ENCODE peak calls at places on chromosomes 3 and 15, in six cellular contexts. X, K, M, T, R and F are unnamed samples.

GRCh38 chr3:135097276-135097946 is 302.4 kb downstream of the EPHB1 start:
- DNase-seq in X (no peak), R (no peak), M (no peak), K (no peak), T (no peak), F (no peak)

GRCh38 chr15:41713047-41713446 is 52.8 kb downstream of the MGA start:
- DNase-seq in K (no peak), T (no peak), X (no peak), R (no peak), M (no peak), F (no peak)

GRCh38 chr3:51830986-51831385 is 30.4 kb upstream of the IQCF2 start:
- DNase-seq in K (no peak), X (no peak), R (no peak), T (no peak), M (no peak), F (no peak)

GRCh38 chr3:25306066-25306465 is 122.0 kb upstream of the RARB start:
- DNase-seq in M (no peak), X (no peak), T (no peak), R (peak; percentile 67), K (no peak), F (no peak)

GRCh38 chr15:62845239-62846126 is 197.1 kb upstream of the TPM1 start:
- DNase-seq in X (no peak), K (no peak), R (no peak), M (no peak), T (peak; percentile 48), F (no peak)

GRCh38 chr15:85397151-85397550 is 16.7 kb downstream of the AKAP13 start:
- DNase-seq in K (no peak), R (no peak), M (no peak), X (no peak), T (no peak), F (no peak)

GRCh38 chr3:191686626-191687025 is 225.7 kb downstream of the PYDC2 start:
- DNase-seq in R (peak; percentile 58), K (no peak), X (no peak), M (no peak), T (no peak), F (no peak)

GRCh38 chr3:50573566-50574279 is 4.4 kb downstream of the HEMK1 start:
- DNase-seq in R (no peak), X (no peak), M (no peak), K (no peak), T (no peak), F (no peak)

GRCh38 chr3:136734382-136735070 is 17.7 kb downstream of the STAG1 start:
- DNase-seq in R (no peak), X (no peak), K (no peak), M (peak; percentile 42), T (no peak), F (no peak)

DNA sequence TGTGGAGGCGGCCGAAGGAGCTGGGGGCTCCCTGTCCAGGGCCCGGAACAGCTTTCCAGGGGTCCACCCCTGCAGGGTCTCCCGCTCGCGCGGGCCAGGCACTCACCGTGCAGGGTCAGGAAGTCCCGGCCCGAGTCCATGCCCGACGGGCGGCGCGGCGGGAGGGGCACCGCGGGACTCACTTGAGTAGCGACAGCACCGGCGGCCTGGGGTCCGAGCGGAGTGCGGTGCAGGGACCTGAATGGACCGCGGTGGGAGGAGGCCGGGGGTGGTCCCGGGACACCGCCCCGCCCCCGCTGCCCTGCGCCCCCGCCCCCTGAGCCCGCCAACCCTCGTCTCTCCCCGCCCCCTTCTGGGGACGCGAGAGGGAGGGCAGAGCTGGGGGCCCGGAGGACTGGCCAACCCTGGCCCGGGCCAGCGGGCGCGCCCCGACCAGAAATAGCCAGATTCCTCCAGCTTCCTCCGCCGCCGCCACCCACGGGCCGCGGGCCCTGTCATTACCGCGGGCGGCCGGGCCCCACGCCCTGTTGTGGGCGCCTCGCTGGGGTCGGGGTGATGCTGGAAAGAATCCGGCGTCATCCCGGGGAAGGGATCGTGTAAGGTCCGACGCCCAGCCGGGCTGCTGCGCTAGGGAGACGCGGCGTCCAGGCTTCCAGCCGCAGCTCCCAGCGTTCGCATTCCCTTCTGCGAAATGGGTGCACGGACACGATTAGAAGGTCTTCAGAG is at the start of gene PLCD1:
- DNase-seq in K (peak; percentile 60), M (peak; percentile 90), T (peak; percentile 64), X (peak; percentile 96), R (peak; percentile 85), F (no peak)
- H3K4me3 ChIP-seq in K (peak within 1 kb of the TSS; percentile 81), M (peak within 1 kb of the TSS; percentile 79), T (no peak within 1 kb of the TSS), X (peak within 1 kb of the TSS; percentile 76), R (peak within 1 kb of the TSS; percentile 46), F (peak within 1 kb of the TSS; percentile 42)

GRCh38 chr3:124850212-124850611 is 37.0 kb downstream of the ITGB5 start:
- DNase-seq in X (no peak), T (no peak), R (no peak), M (no peak), K (no peak), F (no peak)

GRCh38 chr3:124851905-124852304 is 35.3 kb downstream of the ITGB5 start:
- DNase-seq in K (no peak), M (no peak), T (no peak), X (no peak), R (no peak), F (no peak)

GRCh38 chr3:124851136-124851535 is 36.0 kb downstream of the ITGB5 start:
- DNase-seq in R (no peak), T (no peak), M (no peak), X (no peak), K (no peak), F (no peak)

GRCh38 chr3:124848300-124848699 is 38.9 kb downstream of the ITGB5 start:
- DNase-seq in M (no peak), T (no peak), X (no peak), K (no peak), R (no peak), F (no peak)

GRCh38 chr3:124850633-124851032 is 36.5 kb downstream of the ITGB5 start:
- DNase-seq in K (no peak), R (no peak), X (no peak), M (no peak), T (no peak), F (no peak)
- TF ChIP-seq CTCF in K (no peak), R (no peak), X (no peak), M (no peak), T (no peak), F (no peak)

GRCh38 chr15:89360294-89360971 is 25.8 kb upstream of the POLG start:
- DNase-seq in X (peak; percentile 21), K (no peak), M (peak; percentile 72), T (no peak), R (no peak), F (no peak)

GRCh38 chr15:89358435-89358754 is 23.8 kb upstream of the POLG start:
- DNase-seq in K (no peak), X (peak; percentile 42), M (peak; percentile 72), R (no peak), T (no peak), F (no peak)

GRCh38 chr15:89359471-89360293 is 25.1 kb upstream of the POLG start:
- DNase-seq in K (no peak), T (no peak), X (no peak), R (no peak), M (peak; percentile 35), F (no peak)

GRCh38 chr15:89356634-89357298 is 22.1 kb upstream of the POLG start:
- DNase-seq in X (peak; percentile 30), M (peak; percentile 41), K (no peak), R (no peak), T (peak; percentile 39), F (no peak)

DNA sequence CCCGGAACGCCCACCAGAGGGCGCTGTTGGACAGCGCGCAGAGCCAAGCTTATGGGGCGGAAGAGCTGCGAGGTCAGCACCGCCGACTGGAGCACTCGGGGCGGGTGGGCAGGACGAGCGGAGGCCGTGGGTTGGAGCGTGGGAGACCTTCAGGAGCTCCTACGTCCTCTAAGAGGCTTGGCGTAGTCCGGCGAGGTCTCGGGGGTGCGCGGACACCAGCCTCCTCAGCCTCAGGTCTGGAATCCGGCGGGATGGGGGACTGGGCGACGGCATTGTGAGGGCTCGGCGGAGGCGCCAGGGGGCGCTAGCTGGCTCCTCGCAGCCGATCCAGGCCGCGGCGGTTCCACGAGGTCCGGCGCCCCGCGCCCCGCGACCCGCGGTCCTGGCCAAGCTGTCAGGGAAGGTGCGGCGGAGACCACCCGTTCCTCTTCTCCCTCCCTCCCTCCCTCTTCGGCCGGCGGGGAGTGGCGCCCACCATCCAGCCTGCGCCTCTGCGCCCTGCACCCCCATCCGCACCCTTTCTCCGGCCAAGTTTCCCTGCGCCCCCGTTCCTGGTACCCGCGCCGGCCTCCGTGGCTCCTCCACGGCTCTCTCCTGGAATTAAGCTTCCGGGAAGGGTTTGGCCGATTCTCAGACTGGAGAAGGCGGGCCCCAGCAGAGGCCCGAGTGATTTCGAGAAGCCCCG is 24.3 kb upstream of the POLG start:
- DNase-seq in T (peak; percentile 80), X (peak; percentile 91), M (peak; percentile 71), R (peak; percentile 81), K (no peak), F (no peak)
- H3K4me3 ChIP-seq in T (peak overlapping the region; percentile 62), X (peak overlapping the region; percentile 33), M (peak overlapping the region; percentile 68), R (peak overlapping the region; percentile 39), K (peak overlapping the region; percentile 78), F (peak overlapping the region; percentile 12)

GRCh38 chr15:75785771-75786563 is 57.3 kb upstream of the UBE2Q2 start:
- DNase-seq in X (no peak), R (peak; percentile 78), T (no peak), K (no peak), M (peak; percentile 75), F (no peak)
- TF ChIP-seq CTCF in X (no peak), R (no peak), T (no peak), K (no peak), M (no peak), F (no peak)

GRCh38 chr15:87021771-87022170 is 942.1 kb downstream of the AGBL1 start:
- DNase-seq in X (no peak), M (no peak), K (no peak), T (no peak), R (no peak), F (no peak)
- H3K4me3 ChIP-seq in X (no peak overlapping the region), M (no peak overlapping the region), K (no peak overlapping the region), T (no peak overlapping the region), R (no peak overlapping the region), F (no peak overlapping the region)

GRCh38 chr3:32395451-32395970 is 3.9 kb downstream of the CMTM7 start:
- DNase-seq in T (no peak), K (no peak), R (no peak), M (no peak), X (no peak), F (no peak)

GRCh38 chr3:32401141-32401540 is 9.5 kb downstream of the CMTM7 start:
- DNase-seq in M (peak; percentile 75), R (no peak), T (no peak), K (no peak), X (no peak), F (no peak)

GRCh38 chr3:32398531-32398930 is 6.9 kb downstream of the CMTM7 start:
- DNase-seq in K (no peak), X (no peak), T (no peak), R (no peak), M (no peak), F (no peak)

GRCh38 chr3:32401541-32402052 is 9.9 kb downstream of the CMTM7 start:
- DNase-seq in R (peak; percentile 49), T (peak; percentile 67), K (no peak), X (peak; percentile 94), M (peak; percentile 88), F (no peak)

DNA sequence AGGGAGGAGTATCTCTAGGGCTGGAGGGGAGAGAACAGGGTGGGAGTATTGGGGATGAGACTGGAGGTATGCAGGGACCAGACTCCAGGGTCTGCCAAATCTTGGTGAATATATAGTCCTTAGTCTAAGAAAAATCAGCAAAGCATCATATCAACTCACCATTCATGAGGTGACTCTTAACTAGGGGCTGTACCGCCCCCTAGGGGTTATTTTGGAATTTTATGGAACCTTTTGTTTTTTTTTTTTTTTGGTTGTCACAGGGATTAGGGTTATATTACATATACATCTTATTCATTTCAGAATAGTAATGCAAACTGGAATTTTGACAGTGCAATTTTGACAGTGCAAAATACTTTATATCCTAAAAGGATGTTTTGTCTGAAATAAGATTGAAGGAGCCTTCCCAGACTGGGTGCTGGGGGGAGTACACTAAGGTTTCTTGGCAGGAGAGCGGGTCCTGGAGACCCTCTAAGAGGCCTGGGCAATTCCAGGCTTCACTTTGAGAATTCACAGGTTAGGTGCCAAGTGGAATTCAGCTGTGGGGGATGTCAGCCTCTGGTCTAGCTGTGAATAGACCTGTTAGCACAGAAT is 7.5 kb downstream of the CMTM7 start:
- DNase-seq in X (no peak), R (peak; percentile 68), M (peak; percentile 85), K (no peak), T (no peak), F (no peak)
- TF ChIP-seq CTCF in X (peak; percentile 47), R (peak; percentile 63), M (peak; percentile 93), K (peak; percentile 46), T (peak; percentile 67), F (peak; percentile 57)